ENCODE peak calls at places on chromosomes 2 and 18, in ten cellular contexts. V, N, Z, B, T, Q, K, I, F and M are unnamed samples.

GRCh38 chr2:68716948-68717661 is 17.5 kb upstream of the ARHGAP25 start:
- DNase-seq in V (no peak), N (no peak), Z (no peak), B (no peak), T (no peak), Q (no peak), K (no peak), I (no peak), F (no peak), M (no peak)

GRCh38 chr18:9474103-9474982 is 970 bp upstream of the RALBP1 start:
- DNase-seq in V (peak), N (peak), Z (peak), B (no peak), T (peak), Q (no peak), K (peak), I (no peak), F (peak), M (peak)

GRCh38 chr2:85308951-85309555 is 18.7 kb downstream of the TGOLN2 start:
- DNase-seq in V (no peak), N (peak), Z (peak), B (peak), T (peak), Q (peak), K (peak), I (no peak), F (peak), M (no peak)

GRCh38 chr2:165952600-165953210 is 871 bp downstream of the TTC21B start:
- DNase-seq in V (no peak), N (peak), Z (peak), B (peak), T (peak), Q (no peak), K (no peak), I (no peak), F (no peak), M (peak)

GRCh38 chr18:59802031-59802430 is 97.8 kb upstream of the PMAIP1 start:
- DNase-seq in V (no peak), N (no peak), Z (no peak), B (no peak), T (no peak), Q (no peak), K (no peak), I (no peak), F (no peak), M (no peak)

GRCh38 chr2:128319773-128320608 is 1.3 kb upstream of the HS6ST1 start:
- DNase-seq in V (no peak), N (no peak), Z (no peak), B (no peak), T (no peak), Q (peak), K (peak), I (no peak), F (no peak), M (no peak)

GRCh38 chr2:237159006-237159897 is 73.6 kb downstream of the COPS8 start:
- DNase-seq in V (no peak), N (peak), Z (no peak), B (no peak), T (no peak), Q (no peak), K (no peak), I (no peak), F (peak), M (peak)

GRCh38 chr2:15800489-15801329 is 139.6 kb upstream of the MYCN start:
- DNase-seq in V (peak), N (no peak), Z (no peak), B (no peak), T (no peak), Q (no peak), K (no peak), I (no peak), F (no peak), M (no peak)

GRCh38 chr2:235002198-235003095 is 50.6 kb downstream of the SH3BP4 start:
- DNase-seq in V (peak), N (peak), Z (peak), B (no peak), T (peak), Q (peak), K (no peak), I (no peak), F (no peak), M (no peak)

GRCh38 chr2:12507295-12507694 is 209.4 kb upstream of the TRIB2 start:
- DNase-seq in V (no peak), N (peak), Z (peak), B (no peak), T (peak), Q (no peak), K (no peak), I (peak), F (no peak), M (peak)

GRCh38 chr2:65231121-65231520 is 3.5 kb downstream of the ACTR2 start:
- DNase-seq in V (no peak), N (peak), Z (peak), B (peak), T (peak), Q (no peak), K (no peak), I (no peak), F (no peak), M (peak)

GRCh38 chr2:65227035-65227470 is 578 bp upstream of the ACTR2 start:
- DNase-seq in V (peak), N (peak), Z (no peak), B (no peak), T (peak), Q (peak), K (no peak), I (no peak), F (no peak), M (no peak)

GRCh38 chr2:65228249-65228750 is 669 bp downstream of the ACTR2 start:
- DNase-seq in V (peak), N (peak), Z (peak), B (peak), T (peak), Q (no peak), K (peak), I (peak), F (no peak), M (peak)

GRCh38 chr2:65231892-65232477 is 4.4 kb downstream of the ACTR2 start:
- DNase-seq in V (peak), N (peak), Z (peak), B (no peak), T (peak), Q (no peak), K (no peak), I (no peak), F (no peak), M (no peak)

DNA sequence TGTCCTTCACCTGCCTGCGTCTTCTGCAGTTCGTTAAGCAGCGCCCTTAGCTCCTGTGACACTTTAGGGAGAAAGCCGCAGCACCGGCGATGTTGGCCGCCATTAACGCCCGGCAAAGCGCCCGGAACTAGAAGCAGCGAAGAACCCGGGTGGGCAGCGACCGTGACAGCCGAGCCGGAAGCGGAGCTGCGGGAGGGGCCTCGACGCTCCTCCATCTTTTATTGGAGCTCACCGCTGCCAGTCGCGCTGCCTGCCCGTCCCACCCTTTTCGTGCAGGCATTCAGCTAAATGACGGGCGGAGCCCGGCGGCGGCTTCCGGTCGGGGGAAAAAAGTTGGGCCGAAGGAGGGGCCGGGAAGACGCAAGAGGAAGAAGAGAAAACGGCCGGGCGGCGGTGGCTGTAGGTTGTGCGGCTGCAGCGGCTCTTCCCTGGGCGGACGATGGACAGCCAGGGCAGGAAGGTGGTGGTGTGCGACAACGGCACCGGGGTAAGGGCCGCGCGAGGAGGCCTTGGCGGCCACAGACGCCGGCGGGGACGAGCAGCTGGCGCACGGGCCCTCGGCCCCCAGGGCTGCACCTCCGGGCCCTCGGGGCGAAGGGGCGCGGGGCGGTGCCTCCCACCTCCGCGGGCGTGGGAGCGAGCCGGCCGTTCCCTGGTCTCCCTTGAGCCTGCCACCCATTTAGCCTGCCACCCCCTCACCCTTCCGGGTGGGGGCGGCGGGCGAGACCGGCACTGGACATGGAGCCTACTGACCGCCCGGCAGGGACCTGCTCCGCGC is at the start of gene ACTR2:
- DNase-seq in V (peak), N (peak), Z (peak), B (peak), T (peak), Q (peak), K (peak), I (peak), F (peak), M (peak)
- TF ChIP-seq CTCF in V (no peak), N (no peak), Z (no peak), B (no peak), T (no peak), Q (no peak), K (no peak), I (no peak), F (no peak), M (peak)

GRCh38 chr18:43772907-43773306 is 495.6 kb upstream of the SYT4 start:
- DNase-seq in V (no peak), N (no peak), Z (no peak), B (no peak), T (no peak), Q (no peak), K (no peak), I (no peak), F (no peak), M (no peak)
- TF ChIP-seq CTCF in V (no peak), N (no peak), Z (no peak), B (no peak), T (no peak), Q (no peak), K (no peak), I (no peak), F (no peak), M (no peak)

DNA sequence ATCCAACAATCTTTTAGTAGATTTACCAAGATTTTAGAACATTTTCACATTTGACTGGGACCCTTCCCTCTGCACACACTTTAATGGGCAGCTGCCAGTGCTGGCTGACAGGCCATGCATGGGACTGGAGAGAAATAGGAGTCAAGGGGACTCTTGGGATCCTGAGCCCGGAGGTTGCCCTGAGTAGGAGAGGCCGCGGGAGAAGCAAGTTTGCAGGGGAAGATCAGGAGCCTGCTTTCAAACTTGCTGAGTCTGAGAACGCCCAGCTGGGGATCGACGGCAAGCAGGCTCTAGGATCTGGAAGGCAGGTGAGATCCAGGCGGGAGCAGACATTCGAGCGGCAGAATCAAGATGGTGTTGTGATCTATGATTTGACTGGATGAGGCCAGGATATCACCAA is 186.1 kb downstream of the HDAC4 start:
- DNase-seq in V (no peak), N (no peak), Z (no peak), B (no peak), T (no peak), Q (no peak), K (no peak), I (no peak), F (no peak), M (no peak)
- TF ChIP-seq CTCF in V (no peak), N (no peak), Z (no peak), B (no peak), T (no peak), Q (no peak), K (no peak), I (no peak), F (no peak), M (no peak)

GRCh38 chr2:135874966-135875365 is 1.3 kb downstream of the MCM6 start:
- DNase-seq in V (no peak), N (no peak), Z (no peak), B (no peak), T (no peak), Q (no peak), K (no peak), I (no peak), F (no peak), M (no peak)

GRCh38 chr2:135875491-135876065 is 665 bp downstream of the MCM6 start:
- DNase-seq in V (peak), N (peak), Z (peak), B (peak), T (peak), Q (peak), K (peak), I (peak), F (peak), M (peak)

GRCh38 chr2:135870571-135870970 is 5.7 kb downstream of the MCM6 start:
- DNase-seq in V (no peak), N (no peak), Z (no peak), B (no peak), T (no peak), Q (no peak), K (no peak), I (no peak), F (no peak), M (no peak)

DNA sequence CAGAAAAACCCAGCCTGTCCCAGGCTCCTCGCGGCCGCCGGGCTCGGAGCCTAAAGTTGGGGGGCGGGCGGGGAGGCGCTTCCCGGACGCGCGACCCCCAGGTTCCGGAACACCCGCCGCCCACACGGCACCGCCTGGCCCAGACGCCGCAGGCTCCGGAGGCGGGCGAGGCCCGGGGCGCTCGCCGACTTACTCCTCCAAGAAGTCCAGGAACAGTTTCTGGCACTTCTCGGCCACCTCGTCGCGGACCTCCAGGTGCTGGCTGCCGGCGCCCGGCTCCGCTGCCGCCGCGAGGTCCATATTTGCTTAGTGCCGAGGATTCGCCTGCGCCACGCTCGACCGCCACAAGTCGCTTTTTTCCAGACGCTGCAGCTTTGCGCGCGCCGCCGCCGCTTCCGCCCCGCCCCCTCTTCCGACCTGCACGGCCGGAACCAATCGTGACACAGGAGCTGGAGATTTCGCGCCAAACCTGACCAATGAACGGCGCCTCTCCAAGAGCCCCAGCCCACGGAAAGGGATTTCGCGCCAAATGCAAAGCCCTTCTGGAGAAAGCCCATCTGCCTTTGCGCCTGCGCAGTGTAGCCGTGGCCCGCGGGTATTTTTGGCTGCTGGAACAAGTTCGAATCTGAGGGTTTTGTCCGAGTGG is at the start of gene MCM6:
- DNase-seq in V (peak), N (peak), Z (peak), B (peak), T (peak), Q (peak), K (peak), I (peak), F (peak), M (peak)
- TF ChIP-seq CTCF in V (no peak), N (no peak), Z (no peak), B (no peak), T (no peak), Q (peak), K (no peak), I (no peak), F (peak), M (peak)

GRCh38 chr2:43192039-43192438 is 34.4 kb downstream of the ZFP36L2 start:
- DNase-seq in V (peak), N (no peak), Z (no peak), B (no peak), T (no peak), Q (no peak), K (no peak), I (no peak), F (no peak), M (no peak)
- TF ChIP-seq CTCF in V (peak), N (peak), Z (no peak), B (peak), T (no peak), Q (no peak), K (peak), I (peak), F (no peak), M (peak)

DNA sequence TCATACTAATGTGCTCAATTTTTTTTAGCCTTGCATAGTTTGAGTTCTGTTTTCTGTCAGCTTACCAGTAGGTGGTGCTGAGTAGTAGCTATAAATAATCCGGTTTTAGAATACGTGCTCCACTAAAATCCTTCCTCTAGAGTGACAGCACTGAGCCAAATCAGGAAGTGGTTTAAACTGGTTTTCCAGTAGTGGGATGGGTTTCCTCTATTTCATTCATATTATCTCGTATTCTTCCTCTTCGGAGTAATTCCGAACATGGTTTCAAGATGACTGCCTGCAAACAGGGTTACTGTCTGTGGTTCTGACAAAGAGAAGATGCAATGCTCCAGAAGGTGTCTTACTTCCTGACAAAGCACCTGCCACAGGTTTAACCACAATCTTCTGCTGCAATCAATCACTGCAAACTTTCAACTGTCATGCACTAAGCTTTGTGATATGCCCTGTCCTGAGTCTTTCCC is 496.9 kb upstream of the VRK2 start:
- DNase-seq in V (peak), N (peak), Z (no peak), B (no peak), T (no peak), Q (no peak), K (no peak), I (no peak), F (no peak), M (peak)
- TF ChIP-seq CTCF in V (peak), N (peak), Z (peak), B (peak), T (peak), Q (no peak), K (peak), I (no peak), F (no peak), M (peak)

DNA sequence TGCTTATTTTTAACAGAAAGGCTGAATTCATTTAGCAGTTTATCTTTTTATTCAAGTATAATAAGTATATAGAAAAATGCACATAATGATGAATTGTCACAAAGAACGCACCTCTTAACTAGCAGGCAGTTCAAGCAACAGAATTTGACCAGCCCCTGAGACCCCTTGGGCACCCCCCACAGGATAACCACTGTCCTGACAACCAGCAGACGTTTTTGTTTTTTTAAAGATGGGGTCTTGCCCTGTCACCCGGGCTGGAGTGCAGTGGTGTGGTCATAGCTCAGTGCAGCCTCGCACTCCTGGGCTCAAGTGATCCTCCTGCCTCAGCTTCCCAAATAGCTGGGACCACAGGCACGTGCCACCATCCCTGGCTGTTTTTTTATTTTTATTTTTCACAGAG is 14.0 kb downstream of the PRELID3A start:
- DNase-seq in V (peak), N (no peak), Z (no peak), B (no peak), T (no peak), Q (no peak), K (no peak), I (no peak), F (no peak), M (no peak)
- TF ChIP-seq CTCF in V (peak), N (no peak), Z (no peak), B (no peak), T (no peak), Q (no peak), K (no peak), I (no peak), F (no peak), M (no peak)

GRCh38 chr2:164917296-164917903 is 37.9 kb downstream of the SLC38A11 start:
- DNase-seq in V (peak), N (peak), Z (peak), B (peak), T (no peak), Q (peak), K (peak), I (no peak), F (peak), M (peak)
- TF ChIP-seq CTCF in V (peak), N (peak), Z (peak), B (peak), T (peak), Q (peak), K (peak), I (no peak), F (peak), M (peak)

DNA sequence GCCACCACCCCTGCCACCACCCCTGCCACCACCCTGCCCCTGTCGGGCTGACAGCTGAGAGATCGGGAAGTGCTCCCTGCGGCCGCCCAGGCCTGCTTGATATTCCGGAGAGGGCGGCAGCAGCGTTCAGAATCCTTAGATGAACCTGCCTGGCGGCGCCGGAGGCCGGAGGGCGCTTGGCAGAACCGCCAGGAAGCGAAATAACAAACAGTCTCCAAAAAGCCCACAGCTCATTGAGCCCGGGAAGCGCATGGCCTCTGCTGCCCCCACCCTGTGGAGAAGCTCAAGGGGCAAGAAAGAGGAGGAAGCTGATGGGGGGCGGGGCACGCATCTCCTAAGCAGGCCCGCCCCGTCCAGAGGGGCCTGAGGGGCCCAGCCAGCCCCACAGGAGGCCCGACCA is 92.2 kb upstream of the MBOAT2 start:
- DNase-seq in V (peak), N (peak), Z (peak), B (peak), T (peak), Q (no peak), K (no peak), I (no peak), F (peak), M (no peak)
- TF ChIP-seq CTCF in V (no peak), N (peak), Z (peak), B (peak), T (no peak), Q (no peak), K (no peak), I (no peak), F (no peak), M (no peak)